ENCODE peak calls at places on chromosomes 7 and 10, in four cellular contexts. One of them, this sample, is unnamed.

GRCh38 chr7:151863386-151864079 is 13.4 kb downstream of the PRKAG2 start:
- DNase-seq in H1: no peak
- DNase-seq in A549: peak
- DNase-seq in K562: no peak
- DNase-seq in this sample: no peak

GRCh38 chr10:103849880-103850571 is 5.3 kb downstream of the SH3PXD2A start:
- DNase-seq in H1: no peak
- DNase-seq in A549: no peak
- DNase-seq in K562: no peak
- DNase-seq in this sample: peak

GRCh38 chr7:81231203-81231922 is 312.5 kb upstream of the SEMA3C start:
- DNase-seq in H1: no peak
- DNase-seq in A549: no peak
- DNase-seq in K562: no peak
- DNase-seq in this sample: no peak

GRCh38 chr10:62817120-62817762 is 1.1 kb upstream of the EGR2 start:
- DNase-seq in H1: peak
- DNase-seq in A549: peak
- DNase-seq in K562: peak
- DNase-seq in this sample: peak

GRCh38 chr10:103845983-103846382 is 9.4 kb downstream of the SH3PXD2A start:
- DNase-seq in H1: no peak
- DNase-seq in A549: no peak
- DNase-seq in K562: no peak
- DNase-seq in this sample: peak

GRCh38 chr7:142556745-142557144 is 192.5 kb upstream of the PRSS1 start:
- DNase-seq in H1: no peak
- DNase-seq in A549: peak
- DNase-seq in K562: peak
- DNase-seq in this sample: peak

GRCh38 chr7:27155816-27156507 is 513 bp downstream of the HOXA7 start:
- DNase-seq in H1: peak
- DNase-seq in A549: peak
- DNase-seq in K562: no peak
- DNase-seq in this sample: peak

GRCh38 chr7:99560834-99561734 is 2.6 kb downstream of the ZNF655 start:
- DNase-seq in H1: no peak
- DNase-seq in A549: no peak
- DNase-seq in K562: no peak
- DNase-seq in this sample: no peak

GRCh38 chr10:70053212-70053895 is 708 bp downstream of the MACROH2A2 start:
- DNase-seq in H1: peak
- DNase-seq in A549: peak
- DNase-seq in K562: no peak
- DNase-seq in this sample: no peak

GRCh38 chr10:47453435-47454293 is 30.3 kb downstream of the ANXA8 start:
- DNase-seq in H1: no peak
- DNase-seq in A549: no peak
- DNase-seq in K562: no peak
- DNase-seq in this sample: no peak

GRCh38 chr10:70474780-70475179 is 3.8 kb upstream of the PALD1 start:
- DNase-seq in H1: no peak
- DNase-seq in A549: peak
- DNase-seq in K562: no peak
- DNase-seq in this sample: no peak

GRCh38 chr10:96112531-96112930 is 17.6 kb upstream of the ZNF518A start:
- DNase-seq in H1: no peak
- DNase-seq in A549: no peak
- DNase-seq in K562: no peak
- DNase-seq in this sample: no peak

GRCh38 chr7:32893225-32893560 is 1.6 kb upstream of the KBTBD2 start:
- DNase-seq in H1: no peak
- DNase-seq in A549: no peak
- DNase-seq in K562: no peak
- DNase-seq in this sample: no peak

GRCh38 chr10:127556911-127557310 is 7.8 kb downstream of the NPS start:
- DNase-seq in H1: peak
- DNase-seq in A549: no peak
- DNase-seq in K562: no peak
- DNase-seq in this sample: no peak

GRCh38 chr7:149872419-149873073 is 1.2 kb upstream of the ATP6V0E2 start:
- DNase-seq in H1: peak
- DNase-seq in A549: peak
- DNase-seq in K562: peak
- DNase-seq in this sample: peak

GRCh38 chr7:129433823-129434171 is 435 bp upstream of the STRIP2 start:
- DNase-seq in H1: no peak
- DNase-seq in A549: peak
- DNase-seq in K562: no peak
- DNase-seq in this sample: no peak

GRCh38 chr7:65304175-65304574 is 69.5 kb upstream of the ZNF92 start:
- DNase-seq in H1: no peak
- DNase-seq in A549: no peak
- DNase-seq in K562: no peak
- DNase-seq in this sample: no peak

GRCh38 chr7:85464042-85464651 is 277.3 kb upstream of the SEMA3D start:
- DNase-seq in H1: no peak
- DNase-seq in A549: no peak
- DNase-seq in K562: no peak
- DNase-seq in this sample: peak

GRCh38 chr10:132860527-132860926 is 74.6 kb upstream of the NKX6-2 start:
- DNase-seq in H1: peak
- DNase-seq in A549: no peak
- DNase-seq in K562: peak
- DNase-seq in this sample: no peak

GRCh38 chr7:79185605-79186004 is 267.9 kb downstream of the MAGI2 start:
- DNase-seq in H1: no peak
- DNase-seq in A549: no peak
- DNase-seq in K562: no peak
- DNase-seq in this sample: no peak

GRCh38 chr10:114645729-114646128 is 12.3 kb downstream of the ABLIM1 start:
- DNase-seq in H1: no peak
- DNase-seq in A549: no peak
- DNase-seq in K562: no peak
- DNase-seq in this sample: peak

GRCh38 chr7:52455571-52455970 is 579.9 kb upstream of the POM121L12 start:
- DNase-seq in H1: no peak
- DNase-seq in A549: no peak
- DNase-seq in K562: no peak
- DNase-seq in this sample: no peak
- TF ChIP-seq POLR2A in H1: no peak
- TF ChIP-seq POLR2A in A549: no peak
- TF ChIP-seq POLR2A in K562: no peak
- TF ChIP-seq POLR2A in this sample: no peak

DNA sequence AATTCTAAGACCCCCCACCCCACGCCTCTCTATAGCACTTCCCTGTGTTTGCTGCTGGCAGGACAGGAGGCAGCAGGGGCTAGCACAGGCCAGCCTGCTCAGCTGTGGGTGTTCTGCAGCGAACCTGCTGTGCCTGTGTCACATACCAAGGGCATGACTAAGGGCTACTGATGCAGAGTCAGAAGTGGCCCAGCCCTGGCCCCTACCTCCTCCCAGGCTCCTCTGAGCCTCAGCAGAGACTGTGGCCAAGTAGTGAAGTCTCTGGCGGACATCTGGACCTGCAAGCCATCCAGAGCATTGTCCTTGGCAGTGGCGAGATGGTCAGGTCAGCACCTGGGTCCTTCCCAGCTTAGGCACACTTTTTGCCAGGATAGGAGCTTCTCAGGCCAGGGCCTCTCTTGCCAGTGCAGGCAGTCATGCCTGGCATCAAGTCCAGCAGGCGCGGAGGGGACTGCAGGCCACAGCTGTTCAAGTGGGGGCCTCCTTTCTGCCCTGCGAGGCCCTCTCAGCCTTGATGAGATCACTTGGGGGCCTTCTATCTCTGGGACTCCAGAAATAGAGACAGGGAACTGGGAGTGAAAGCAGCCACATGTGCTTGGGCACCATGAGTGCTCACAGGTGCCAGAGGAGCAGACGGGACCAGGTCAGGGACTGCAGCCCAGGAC is 116.2 kb upstream of the RET start:
- DNase-seq in H1: peak
- DNase-seq in A549: peak
- DNase-seq in K562: no peak
- DNase-seq in this sample: no peak
- TF ChIP-seq JUN in H1: peak
- TF ChIP-seq JUN in A549: no peak
- TF ChIP-seq JUN in K562: no peak
- TF ChIP-seq JUN in this sample: no peak

DNA sequence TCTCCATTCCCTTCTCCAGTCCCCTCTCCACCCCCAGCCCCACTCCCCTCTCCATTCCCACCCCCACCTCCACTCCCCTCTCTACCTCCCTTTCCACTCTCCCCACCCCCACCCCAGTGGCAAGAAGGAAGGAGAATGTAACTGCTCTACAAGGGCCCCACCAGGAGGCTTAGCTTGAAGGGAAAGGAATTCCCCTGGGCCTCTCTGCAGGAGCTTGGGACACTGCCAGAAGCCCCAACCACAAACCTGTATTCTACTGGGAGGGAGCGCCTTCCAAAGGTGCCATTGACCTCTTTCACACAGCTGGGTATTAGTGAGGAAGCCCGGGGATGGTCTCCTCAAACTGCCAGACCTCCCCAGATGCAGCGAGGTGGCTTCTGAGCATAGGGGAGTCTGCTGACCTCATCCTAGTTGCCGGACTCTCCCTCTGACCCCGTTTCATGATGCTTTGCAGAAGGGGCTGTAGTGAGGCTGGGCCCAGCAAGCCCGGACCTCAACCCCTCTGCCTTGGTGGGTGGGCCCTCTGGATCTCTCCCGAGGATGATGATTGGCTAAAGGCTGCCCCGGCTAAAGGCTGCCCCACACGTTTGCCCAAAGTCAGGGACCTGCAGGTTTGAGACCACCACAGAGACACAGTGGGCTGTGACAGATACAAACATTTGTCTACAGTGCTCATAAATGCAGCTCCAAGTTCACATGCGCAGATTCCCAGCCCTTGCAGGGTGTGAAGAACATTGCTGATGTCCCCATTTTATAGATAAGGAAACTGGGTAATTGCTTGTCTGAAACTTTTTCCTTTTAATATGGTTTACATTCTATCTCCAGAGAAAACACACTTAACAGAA is 2.9 kb downstream of the DEPP1 start:
- DNase-seq in H1: peak
- DNase-seq in A549: peak
- DNase-seq in K562: peak
- DNase-seq in this sample: peak
- TF ChIP-seq POLR2A in H1: no peak
- TF ChIP-seq POLR2A in A549: no peak
- TF ChIP-seq POLR2A in K562: no peak
- TF ChIP-seq POLR2A in this sample: no peak

DNA sequence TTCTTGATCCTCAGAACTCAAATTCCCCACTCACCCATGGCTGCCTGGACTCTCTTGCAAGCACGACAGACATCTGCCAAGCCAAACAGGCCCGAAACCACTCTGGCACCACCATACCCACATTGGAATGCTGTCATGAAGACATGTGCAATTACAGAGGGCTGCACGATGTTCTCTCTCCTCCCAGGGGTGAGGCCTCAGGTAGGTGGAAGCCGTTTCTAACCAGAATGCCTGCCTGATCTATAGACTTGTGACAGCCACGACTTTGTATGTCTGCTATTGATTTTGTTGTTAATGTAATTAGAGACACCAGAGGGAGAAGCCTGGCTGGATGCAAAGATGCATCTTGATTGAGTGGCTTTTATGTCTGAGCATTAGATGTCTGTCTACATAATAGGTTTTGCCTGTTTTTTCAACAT is 4.0 kb downstream of the BAMBI start:
- DNase-seq in H1: no peak
- DNase-seq in A549: no peak
- DNase-seq in K562: no peak
- DNase-seq in this sample: no peak
- TF ChIP-seq JUN in H1: no peak
- TF ChIP-seq JUN in A549: no peak
- TF ChIP-seq JUN in K562: no peak
- TF ChIP-seq JUN in this sample: no peak

GRCh38 chr7:44624306-44624705 is 17.9 kb downstream of the OGDH start:
- DNase-seq in H1: no peak
- DNase-seq in A549: no peak
- DNase-seq in K562: no peak
- DNase-seq in this sample: no peak

GRCh38 chr7:44618754-44619153 is 12.3 kb downstream of the OGDH start:
- DNase-seq in H1: no peak
- DNase-seq in A549: no peak
- DNase-seq in K562: no peak
- DNase-seq in this sample: no peak

GRCh38 chr7:44625899-44626511 is 19.6 kb downstream of the OGDH start:
- DNase-seq in H1: no peak
- DNase-seq in A549: no peak
- DNase-seq in K562: no peak
- DNase-seq in this sample: no peak

GRCh38 chr7:44626620-44627019 is 20.2 kb downstream of the OGDH start:
- DNase-seq in H1: no peak
- DNase-seq in A549: no peak
- DNase-seq in K562: peak
- DNase-seq in this sample: no peak

GRCh38 chr7:44622342-44623151 is 16.1 kb downstream of the OGDH start:
- DNase-seq in H1: no peak
- DNase-seq in A549: no peak
- DNase-seq in K562: no peak
- DNase-seq in this sample: no peak
- TF ChIP-seq POLR2A in H1: no peak
- TF ChIP-seq POLR2A in A549: no peak
- TF ChIP-seq POLR2A in K562: no peak
- TF ChIP-seq POLR2A in this sample: no peak

GRCh38 chr10:112767156-112767555 is 182.9 kb upstream of the TCF7L2 start:
- DNase-seq in H1: no peak
- DNase-seq in A549: no peak
- DNase-seq in K562: no peak
- DNase-seq in this sample: no peak
- TF ChIP-seq JUN in H1: no peak
- TF ChIP-seq JUN in A549: no peak
- TF ChIP-seq JUN in K562: no peak
- TF ChIP-seq JUN in this sample: no peak

This sample was measured in endothelial cell of umbilical vein.